ENCODE peak calls at places on chromosomes 5 and 9, in nine cellular contexts. J, C, Q, W, X, U, V, K and T are unnamed samples.

GRCh38 chr9:118992813-118993747 is 376.2 kb downstream of the BRINP1 start:
- DNase-seq in J (no peak), C (peak; percentile 52), Q (no peak), W (no peak), X (no peak), U (no peak), V (peak; percentile 42), K (no peak), T (no peak)

GRCh38 chr5:34039398-34040157 is 3.4 kb downstream of the C1QTNF3 start:
- DNase-seq in J (no peak), C (no peak), Q (no peak), W (no peak), X (no peak), U (no peak), V (no peak), K (no peak), T (no peak)

GRCh38 chr9:105050296-105050695 is 122.3 kb upstream of the ABCA1 start:
- DNase-seq in J (no peak), C (peak; percentile 58), Q (no peak), W (no peak), X (no peak), U (no peak), V (no peak), K (no peak), T (no peak)

GRCh38 chr9:89361031-89361430 is 42.7 kb downstream of the SECISBP2 start:
- DNase-seq in J (peak; percentile 15), C (no peak), Q (no peak), W (peak; percentile 3), X (no peak), U (no peak), V (no peak), K (no peak), T (no peak)

GRCh38 chr9:98189412-98189811 is 3.0 kb downstream of the CORO2A start:
- DNase-seq in J (no peak), C (no peak), Q (no peak), W (no peak), X (no peak), U (no peak), V (no peak), K (no peak), T (no peak)

GRCh38 chr9:113602126-113603119 is 138.9 kb downstream of the RGS3 start:
- DNase-seq in J (peak; percentile 82), C (peak; percentile 84), Q (no peak), W (peak; percentile 90), X (peak; percentile 87), U (no peak), V (peak; percentile 80), K (peak; percentile 87), T (no peak)

GRCh38 chr9:136686794-136687711 is at the start of gene AGPAT2:
- DNase-seq in J (peak; percentile 64), C (peak; percentile 46), Q (no peak), W (peak; percentile 70), X (peak; percentile 91), U (peak; percentile 48), V (peak; percentile 51), K (peak; percentile 89), T (no peak)

GRCh38 chr9:3746296-3747275 is 220.8 kb upstream of the RFX3 start:
- DNase-seq in J (no peak), C (peak; percentile 94), Q (no peak), W (peak; percentile 18), X (no peak), U (no peak), V (peak; percentile 93), K (no peak), T (peak; percentile 41)

GRCh38 chr5:56640763-56641406 is 174.5 kb upstream of the MAP3K1 start:
- DNase-seq in J (no peak), C (no peak), Q (no peak), W (peak; percentile 26), X (peak; percentile 74), U (no peak), V (no peak), K (peak; percentile 12), T (no peak)

GRCh38 chr5:108382784-108383358 is 973 bp upstream of the FBXL17 start:
- DNase-seq in J (no peak), C (no peak), Q (no peak), W (no peak), X (no peak), U (no peak), V (peak; percentile 41), K (no peak), T (no peak)

GRCh38 chr5:120479066-120479465 is 15.0 kb downstream of the PRR16 start:
- DNase-seq in J (no peak), C (peak; percentile 48), Q (no peak), W (no peak), X (no peak), U (no peak), V (peak; percentile 16), K (no peak), T (no peak)

GRCh38 chr9:4986291-4986690 is 1.2 kb downstream of the JAK2 start:
- DNase-seq in J (no peak), C (no peak), Q (no peak), W (no peak), X (no peak), U (no peak), V (no peak), K (no peak), T (no peak)

DNA sequence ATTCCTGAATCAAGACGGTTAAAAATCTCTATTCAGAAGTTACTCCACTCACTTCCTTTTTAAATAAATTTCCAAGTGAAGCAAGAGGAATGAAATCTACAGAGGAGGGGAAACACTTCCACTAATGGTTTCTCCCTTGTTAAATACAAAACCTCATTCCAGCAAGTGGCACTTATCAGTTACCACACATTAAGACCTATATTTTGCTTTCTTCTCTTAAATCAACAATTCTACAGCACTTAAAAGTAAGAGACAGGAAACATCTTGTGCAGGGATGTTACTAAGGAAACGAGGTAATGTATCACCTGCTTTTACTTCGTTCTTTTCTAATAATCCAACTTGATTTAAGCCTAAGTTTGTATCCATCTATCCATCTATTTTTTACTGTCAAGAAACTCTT is 172.6 kb downstream of the RAPGEF6 start:
- DNase-seq in J (no peak), C (no peak), Q (no peak), W (no peak), X (no peak), U (no peak), V (no peak), K (no peak), T (no peak)
- H3K27ac ChIP-seq in J (no peak overlapping the region), C (no peak overlapping the region), Q (no peak overlapping the region), W (no peak overlapping the region), X (no peak overlapping the region), U (no peak overlapping the region), V (no peak overlapping the region), K (no peak overlapping the region), T (no peak overlapping the region)

GRCh38 chr5:174693697-174694400 is 30.5 kb upstream of the MSX2 start:
- DNase-seq in J (no peak), C (no peak), Q (no peak), W (no peak), X (no peak), U (no peak), V (no peak), K (no peak), T (no peak)

GRCh38 chr5:174692381-174692780 is 32.0 kb upstream of the MSX2 start:
- DNase-seq in J (no peak), C (no peak), Q (no peak), W (no peak), X (no peak), U (no peak), V (no peak), K (no peak), T (no peak)

GRCh38 chr5:174688441-174689354 is 35.7 kb upstream of the MSX2 start:
- DNase-seq in J (no peak), C (no peak), Q (no peak), W (no peak), X (no peak), U (no peak), V (no peak), K (no peak), T (no peak)

GRCh38 chr5:174690256-174690655 is 34.1 kb upstream of the MSX2 start:
- DNase-seq in J (no peak), C (peak; percentile 29), Q (no peak), W (peak; percentile 39), X (no peak), U (no peak), V (no peak), K (no peak), T (no peak)

DNA sequence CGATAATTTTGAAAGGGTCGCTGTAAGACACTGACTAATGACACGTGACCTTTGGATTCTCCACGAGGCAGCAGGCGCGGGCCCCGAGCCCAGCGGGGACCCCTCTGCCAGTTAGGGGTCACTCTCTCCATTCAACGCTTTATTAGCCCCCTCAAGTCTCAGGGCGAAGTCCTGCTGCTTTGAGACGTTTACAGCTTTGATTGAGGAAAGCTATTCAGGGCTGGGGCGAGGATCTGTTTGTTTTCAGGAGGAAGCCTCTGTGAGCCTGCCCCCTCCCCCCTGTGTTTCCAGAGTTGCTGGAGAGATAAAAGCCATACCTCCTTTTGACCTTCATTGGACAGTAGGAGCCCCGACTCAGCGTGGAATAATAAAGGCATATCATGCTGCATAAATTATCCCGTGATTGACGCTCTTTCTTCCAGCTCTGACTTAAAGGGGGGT is 31.4 kb upstream of the MSX2 start:
- DNase-seq in J (no peak), C (no peak), Q (no peak), W (no peak), X (no peak), U (no peak), V (no peak), K (no peak), T (no peak)
- H3K4me3 ChIP-seq in J (no peak overlapping the region), C (no peak overlapping the region), Q (no peak overlapping the region), W (no peak overlapping the region), X (no peak overlapping the region), U (no peak overlapping the region), V (no peak overlapping the region), K (no peak overlapping the region), T (peak overlapping the region; percentile 17)

GRCh38 chr5:180545248-180545647 is 46.1 kb downstream of the SCGB3A1 start:
- DNase-seq in J (no peak), C (no peak), Q (no peak), W (no peak), X (no peak), U (no peak), V (no peak), K (no peak), T (no peak)

GRCh38 chr5:180540050-180540694 is 46.0 kb downstream of the CNOT6 start:
- DNase-seq in J (no peak), C (no peak), Q (no peak), W (no peak), X (no peak), U (no peak), V (no peak), K (no peak), T (no peak)

GRCh38 chr5:180541710-180542109 is 47.5 kb downstream of the CNOT6 start:
- DNase-seq in J (no peak), C (no peak), Q (no peak), W (no peak), X (no peak), U (no peak), V (no peak), K (no peak), T (no peak)
- TF ChIP-seq CTCF in J (no peak), C (no peak), Q (no peak), W (no peak), X (no peak), U (no peak), V (no peak), K (no peak), T (no peak)

DNA sequence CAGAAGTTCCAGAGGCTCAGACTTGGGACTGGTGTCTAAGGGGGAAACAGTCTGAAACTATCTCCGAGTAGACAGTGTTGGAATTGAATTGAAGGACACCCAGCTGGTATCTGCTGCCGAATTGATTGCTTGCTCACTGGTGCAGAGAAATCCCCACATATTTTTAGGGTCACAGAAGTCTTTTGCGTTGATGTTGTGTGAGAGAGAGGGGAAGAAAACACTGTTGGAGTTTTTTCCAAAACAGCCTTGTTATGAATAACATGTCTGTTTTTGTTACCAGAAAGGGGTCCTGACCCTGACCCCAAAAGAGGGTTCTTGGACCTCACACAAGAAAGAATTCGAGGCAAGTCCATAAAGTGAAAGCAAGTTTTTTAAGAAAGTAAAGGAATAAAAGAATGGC is 81.3 kb downstream of the ALDH7A1 start:
- DNase-seq in J (peak; percentile 60), C (no peak), Q (no peak), W (no peak), X (no peak), U (no peak), V (no peak), K (no peak), T (no peak)
- H3K27ac ChIP-seq in J (peak overlapping the region; percentile 75), C (peak overlapping the region; percentile 57), Q (no peak overlapping the region), W (no peak overlapping the region), X (no peak overlapping the region), U (no peak overlapping the region), V (no peak overlapping the region), K (no peak overlapping the region), T (no peak overlapping the region)